ENCODE peak calls at places on chromosomes 6 and 20, in nine cellular contexts. K is breast epithelium, Y is K562, N is HCT116, D is sigmoid colon, R is transverse colon, A is GM12891, X is spleen, M is stomach. H is an unnamed sample.

GRCh38 chr20:10927011-10927583 is 253.3 kb upstream of the JAG1 start:
- DNase-seq in N (no peak), M (no peak), Y (no peak), D (no peak), R (no peak), K (no peak), X (no peak), A (no peak), H (no peak)

GRCh38 chr6:131182991-131183425 is 47.7 kb downstream of the AKAP7 start:
- DNase-seq in Y (peak; percentile 13), M (no peak), R (no peak), A (no peak), N (no peak), K (no peak), X (no peak), D (no peak), H (no peak)

GRCh38 chr6:35581633-35582032 is 68.9 kb upstream of the TULP1 start:
- DNase-seq in D (no peak), N (no peak), R (no peak), A (no peak), X (no peak), Y (no peak), K (no peak), M (no peak), H (no peak)

GRCh38 chr6:28485482-28485881 is 30.1 kb downstream of the GPX6 start:
- DNase-seq in A (no peak), K (no peak), N (no peak), M (no peak), R (no peak), D (no peak), Y (no peak), X (no peak), H (no peak)

GRCh38 chr6:47179286-47179685 is 130.4 kb downstream of the TNFRSF21 start:
- DNase-seq in Y (no peak), D (no peak), N (no peak), X (no peak), M (no peak), K (no peak), A (no peak), R (no peak), H (no peak)

GRCh38 chr20:60481051-60481741 is 523.0 kb downstream of the CDH26 start:
- DNase-seq in K (no peak), Y (no peak), N (no peak), A (no peak), R (no peak), D (no peak), M (no peak), X (no peak), H (no peak)

GRCh38 chr20:22389836-22390542 is 194.4 kb downstream of the FOXA2 start:
- DNase-seq in K (no peak), A (no peak), R (no peak), N (peak; percentile 94), X (no peak), M (peak; percentile 61), D (no peak), Y (peak; percentile 45), H (no peak)

GRCh38 chr6:161503570-161503969 is 229.7 kb upstream of the AGPAT4 start:
- DNase-seq in M (no peak), D (no peak), R (no peak), K (no peak), X (no peak), A (no peak), N (no peak), Y (no peak), H (no peak)

GRCh38 chr6:72461144-72461543 is 160.7 kb upstream of the KCNQ5 start:
- DNase-seq in A (no peak), X (no peak), R (no peak), Y (no peak), M (no peak), D (no peak), N (no peak), K (no peak), H (peak; percentile 48)

GRCh38 chr20:34064286-34064685 is 47.8 kb downstream of the EIF2S2 start:
- DNase-seq in K (no peak), X (no peak), D (no peak), N (no peak), Y (no peak), M (no peak), A (no peak), R (no peak), H (no peak)

DNA sequence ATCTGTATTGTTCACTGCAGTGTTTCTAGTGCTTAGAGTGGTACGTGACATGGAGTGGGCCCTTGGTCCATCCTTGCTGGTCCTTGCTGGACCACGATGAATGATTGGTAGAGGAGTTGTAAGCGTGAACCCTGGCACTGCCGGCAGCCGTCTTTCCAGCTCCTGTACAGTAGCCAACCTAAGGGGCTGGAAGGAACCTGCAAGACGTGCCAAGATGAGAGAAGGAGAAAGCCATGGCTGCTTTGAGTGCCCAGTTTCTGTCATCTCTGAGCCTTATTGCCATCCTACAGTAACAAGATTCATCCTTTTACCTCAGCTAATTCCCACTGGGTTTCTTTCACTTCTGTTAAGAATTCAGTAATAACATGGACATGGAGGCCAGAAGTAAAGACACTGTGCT is 5.9 kb downstream of the DHX35 start:
- DNase-seq in X (no peak), N (no peak), M (no peak), D (peak; percentile 72), K (no peak), A (no peak), Y (no peak), R (no peak), H (no peak)
- TF ChIP-seq POLR2AphosphoS5 in X (no peak), N (no peak), M (peak; percentile 11), D (peak; percentile 24), K (no peak), A (no peak), Y (no peak), R (no peak), H (no peak)

GRCh38 chr6:149845549-149845948 is 18.6 kb downstream of the LRP11 start:
- DNase-seq in K (no peak), D (no peak), N (no peak), A (no peak), M (no peak), Y (no peak), X (no peak), R (no peak), H (no peak)

GRCh38 chr6:149843051-149843633 is 21.0 kb downstream of the LRP11 start:
- DNase-seq in M (no peak), X (no peak), Y (no peak), R (no peak), K (no peak), N (no peak), D (no peak), A (no peak), H (no peak)

GRCh38 chr6:149844480-149844879 is 19.7 kb downstream of the LRP11 start:
- DNase-seq in A (no peak), D (no peak), N (no peak), M (no peak), K (no peak), X (no peak), R (no peak), Y (no peak), H (no peak)

GRCh38 chr6:149842331-149842730 is 21.8 kb downstream of the LRP11 start:
- DNase-seq in D (no peak), R (no peak), Y (no peak), K (no peak), A (no peak), X (no peak), N (no peak), M (no peak), H (no peak)

GRCh38 chr6:149840345-149841075 is 23.6 kb downstream of the LRP11 start:
- DNase-seq in M (peak; percentile 81), D (peak; percentile 81), A (no peak), K (peak; percentile 77), Y (peak; percentile 88), R (peak; percentile 76), X (no peak), N (peak; percentile 68), H (no peak)
- TF ChIP-seq POLR2AphosphoS5 in M (peak; percentile 61), D (peak; percentile 18), A (no peak), K (peak; percentile 36), Y (no peak), R (peak; percentile 17), X (no peak), N (no peak), H (no peak)

DNA sequence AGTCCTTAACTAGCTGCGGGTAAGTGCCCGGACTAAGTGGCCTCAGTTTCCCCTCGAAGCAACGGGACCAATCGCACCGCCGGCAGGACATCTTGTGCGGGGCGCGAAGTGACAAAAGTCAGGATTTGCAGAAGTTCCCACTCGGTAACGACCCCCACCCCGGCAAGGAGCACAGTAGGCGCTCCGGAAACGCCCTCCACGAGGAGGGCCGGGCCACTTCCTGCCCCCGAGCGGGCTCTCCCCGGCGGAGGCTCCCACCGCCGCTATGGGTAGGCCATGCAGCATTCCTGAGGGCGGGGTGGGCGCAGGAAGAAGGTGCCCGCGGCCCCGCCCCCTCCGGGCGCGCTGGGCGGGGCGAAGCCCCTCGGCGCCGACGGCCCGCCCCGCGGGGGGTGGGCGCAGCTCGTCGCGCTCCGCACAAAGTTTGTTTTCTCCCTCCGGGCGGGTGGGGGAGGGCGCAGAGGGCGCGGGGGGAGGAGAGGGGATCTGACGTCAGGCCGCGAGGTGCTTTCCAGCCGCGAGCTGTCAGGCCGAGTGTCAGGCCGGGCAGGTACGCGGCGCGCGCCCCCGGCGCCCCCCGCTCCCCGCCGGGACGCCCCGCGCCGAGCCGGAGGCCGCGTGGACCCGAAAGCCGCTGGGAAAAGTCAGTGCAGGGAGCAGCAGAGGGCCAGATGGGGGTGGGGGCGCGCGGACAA is at the start of gene TGIF2:
- DNase-seq in A (peak; percentile 97), D (peak; percentile 92), K (peak; percentile 66), M (peak; percentile 79), N (peak; percentile 34), X (peak; percentile 96), Y (peak; percentile 97), R (peak; percentile 87), H (peak; percentile 66)
- TF ChIP-seq POLR2AphosphoS5 in A (peak; percentile 57), D (peak; percentile 48), K (peak; percentile 46), M (peak; percentile 74), N (peak; percentile 35), X (peak; percentile 80), Y (no peak), R (no peak), H (peak; percentile 68)

DNA sequence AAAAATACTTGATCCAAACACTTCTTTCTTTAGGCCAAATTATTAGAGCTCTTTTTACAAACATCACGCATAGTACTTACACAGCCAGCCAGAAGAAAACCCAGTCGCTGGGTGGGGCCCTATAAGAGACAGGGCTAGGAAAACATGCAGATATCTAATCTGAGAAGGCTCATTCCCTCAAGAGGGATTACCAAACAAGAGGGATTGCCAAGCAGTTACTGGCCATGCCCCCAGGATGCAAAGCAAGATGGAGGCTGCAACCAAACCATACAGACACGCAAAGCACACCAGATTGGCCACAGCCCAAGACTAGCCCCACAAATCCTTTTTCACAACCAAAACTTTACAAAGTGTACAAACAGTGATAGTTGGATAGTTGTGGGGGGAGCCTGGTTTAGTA is 1235.4 kb upstream of the GJE1 start:
- DNase-seq in D (no peak), X (no peak), Y (peak; percentile 24), A (no peak), K (no peak), M (no peak), N (no peak), R (no peak), H (no peak)
- TF ChIP-seq POLR2AphosphoS5 in D (no peak), X (no peak), Y (no peak), A (no peak), K (no peak), M (no peak), N (no peak), R (no peak), H (no peak)